ENCODE peak calls at places on chromosomes 11 and 22, in eight cellular contexts. One of them, this sample, is unnamed.

GRCh38 chr22:32531955-32532818 is 57.6 kb downstream of the FBXO7 start:
- DNase-seq in CD8-positive, alpha-beta memory T cell: no peak
- DNase-seq in cardiac muscle cell: peak
- DNase-seq in psoas muscle: peak
- DNase-seq in GM23338: peak
- DNase-seq in AG04449: peak
- DNase-seq in lower lobe of right lung: peak
- DNase-seq in uterus: peak
- DNase-seq in this sample: peak

GRCh38 chr22:39528080-39528661 is 4.4 kb downstream of the RPS19BP1 start:
- DNase-seq in CD8-positive, alpha-beta memory T cell: no peak
- DNase-seq in cardiac muscle cell: no peak
- DNase-seq in psoas muscle: peak
- DNase-seq in GM23338: no peak
- DNase-seq in AG04449: no peak
- DNase-seq in lower lobe of right lung: peak
- DNase-seq in uterus: no peak
- DNase-seq in this sample: no peak

GRCh38 chr11:132347156-132348090 is 977.0 kb downstream of the NTM start:
- DNase-seq in CD8-positive, alpha-beta memory T cell: no peak
- DNase-seq in cardiac muscle cell: no peak
- DNase-seq in psoas muscle: no peak
- DNase-seq in GM23338: peak
- DNase-seq in AG04449: no peak
- DNase-seq in lower lobe of right lung: no peak
- DNase-seq in uterus: no peak
- DNase-seq in this sample: no peak

GRCh38 chr11:11229691-11230090 is 123.4 kb downstream of the CSNK2A3 start:
- DNase-seq in CD8-positive, alpha-beta memory T cell: no peak
- DNase-seq in cardiac muscle cell: no peak
- DNase-seq in psoas muscle: no peak
- DNase-seq in GM23338: no peak
- DNase-seq in AG04449: no peak
- DNase-seq in lower lobe of right lung: no peak
- DNase-seq in uterus: no peak
- DNase-seq in this sample: no peak

GRCh38 chr11:13105237-13105844 is 96.2 kb downstream of the RASSF10 start:
- DNase-seq in CD8-positive, alpha-beta memory T cell: no peak
- DNase-seq in cardiac muscle cell: peak
- DNase-seq in psoas muscle: peak
- DNase-seq in GM23338: no peak
- DNase-seq in AG04449: no peak
- DNase-seq in lower lobe of right lung: no peak
- DNase-seq in uterus: no peak
- DNase-seq in this sample: no peak

GRCh38 chr11:62133328-62134065 is 9.7 kb downstream of the INCENP start:
- DNase-seq in CD8-positive, alpha-beta memory T cell: no peak
- DNase-seq in cardiac muscle cell: no peak
- DNase-seq in psoas muscle: no peak
- DNase-seq in GM23338: no peak
- DNase-seq in AG04449: no peak
- DNase-seq in lower lobe of right lung: no peak
- DNase-seq in uterus: no peak
- DNase-seq in this sample: no peak

GRCh38 chr11:94933225-94934130 is 39.9 kb downstream of the CWC15 start:
- DNase-seq in CD8-positive, alpha-beta memory T cell: no peak
- DNase-seq in cardiac muscle cell: peak
- DNase-seq in psoas muscle: no peak
- DNase-seq in GM23338: no peak
- DNase-seq in AG04449: peak
- DNase-seq in lower lobe of right lung: no peak
- DNase-seq in uterus: peak
- DNase-seq in this sample: no peak

GRCh38 chr11:92332986-92333385 is 108.4 kb downstream of the FAT3 start:
- DNase-seq in CD8-positive, alpha-beta memory T cell: no peak
- DNase-seq in cardiac muscle cell: no peak
- DNase-seq in psoas muscle: no peak
- DNase-seq in GM23338: no peak
- DNase-seq in AG04449: peak
- DNase-seq in lower lobe of right lung: no peak
- DNase-seq in uterus: no peak
- DNase-seq in this sample: no peak

GRCh38 chr11:114168691-114169090 is 109.2 kb downstream of the ZBTB16 start:
- DNase-seq in CD8-positive, alpha-beta memory T cell: no peak
- DNase-seq in cardiac muscle cell: no peak
- DNase-seq in psoas muscle: peak
- DNase-seq in GM23338: no peak
- DNase-seq in AG04449: no peak
- DNase-seq in lower lobe of right lung: no peak
- DNase-seq in uterus: no peak
- DNase-seq in this sample: no peak

GRCh38 chr11:8283510-8284272 is 20.0 kb upstream of the LMO1 start:
- DNase-seq in CD8-positive, alpha-beta memory T cell: no peak
- DNase-seq in cardiac muscle cell: peak
- DNase-seq in psoas muscle: no peak
- DNase-seq in GM23338: peak
- DNase-seq in AG04449: no peak
- DNase-seq in lower lobe of right lung: peak
- DNase-seq in uterus: no peak
- DNase-seq in this sample: no peak

GRCh38 chr11:106152013-106152412 is 74.6 kb downstream of the AASDHPPT start:
- DNase-seq in CD8-positive, alpha-beta memory T cell: no peak
- DNase-seq in cardiac muscle cell: peak
- DNase-seq in psoas muscle: no peak
- DNase-seq in GM23338: peak
- DNase-seq in AG04449: no peak
- DNase-seq in lower lobe of right lung: no peak
- DNase-seq in uterus: no peak
- DNase-seq in this sample: no peak

GRCh38 chr11:8963569-8964323 is 496 bp downstream of the TMEM9B start:
- DNase-seq in CD8-positive, alpha-beta memory T cell: peak
- DNase-seq in cardiac muscle cell: no peak
- DNase-seq in psoas muscle: peak
- DNase-seq in GM23338: peak
- DNase-seq in AG04449: no peak
- DNase-seq in lower lobe of right lung: peak
- DNase-seq in uterus: no peak
- DNase-seq in this sample: peak

GRCh38 chr22:27947461-27947860 is 28.4 kb upstream of the PITPNB start:
- DNase-seq in CD8-positive, alpha-beta memory T cell: no peak
- DNase-seq in cardiac muscle cell: peak
- DNase-seq in psoas muscle: no peak
- DNase-seq in GM23338: no peak
- DNase-seq in AG04449: no peak
- DNase-seq in lower lobe of right lung: no peak
- DNase-seq in uterus: no peak
- DNase-seq in this sample: no peak

GRCh38 chr11:2091786-2092463 is 47.3 kb downstream of the IGF2 start:
- DNase-seq in CD8-positive, alpha-beta memory T cell: no peak
- DNase-seq in cardiac muscle cell: no peak
- DNase-seq in psoas muscle: peak
- DNase-seq in GM23338: no peak
- DNase-seq in AG04449: no peak
- DNase-seq in lower lobe of right lung: peak
- DNase-seq in uterus: no peak
- DNase-seq in this sample: no peak

GRCh38 chr11:132685174-132685611 is 847.1 kb downstream of the OPCML start:
- DNase-seq in CD8-positive, alpha-beta memory T cell: no peak
- DNase-seq in cardiac muscle cell: peak
- DNase-seq in psoas muscle: no peak
- DNase-seq in GM23338: no peak
- DNase-seq in AG04449: peak
- DNase-seq in lower lobe of right lung: no peak
- DNase-seq in uterus: no peak
- DNase-seq in this sample: no peak

GRCh38 chr22:43262990-43263644 is 76.2 kb upstream of the TTLL12 start:
- DNase-seq in CD8-positive, alpha-beta memory T cell: peak
- DNase-seq in cardiac muscle cell: peak
- DNase-seq in psoas muscle: no peak
- DNase-seq in GM23338: no peak
- DNase-seq in AG04449: no peak
- DNase-seq in lower lobe of right lung: no peak
- DNase-seq in uterus: no peak
- DNase-seq in this sample: no peak

GRCh38 chr11:57499983-57500461 is 15.5 kb downstream of the SLC43A1 start:
- DNase-seq in CD8-positive, alpha-beta memory T cell: no peak
- DNase-seq in cardiac muscle cell: no peak
- DNase-seq in psoas muscle: no peak
- DNase-seq in GM23338: no peak
- DNase-seq in AG04449: no peak
- DNase-seq in lower lobe of right lung: no peak
- DNase-seq in uterus: no peak
- DNase-seq in this sample: no peak

GRCh38 chr22:19429950-19430889 is 1.3 kb downstream of the HIRA start:
- DNase-seq in CD8-positive, alpha-beta memory T cell: peak
- DNase-seq in cardiac muscle cell: peak
- DNase-seq in psoas muscle: no peak
- DNase-seq in GM23338: peak
- DNase-seq in AG04449: no peak
- DNase-seq in lower lobe of right lung: peak
- DNase-seq in uterus: no peak
- DNase-seq in this sample: no peak

GRCh38 chr11:61922539-61922938 is 5.2 kb upstream of the RAB3IL1 start:
- DNase-seq in CD8-positive, alpha-beta memory T cell: no peak
- DNase-seq in cardiac muscle cell: peak
- DNase-seq in psoas muscle: peak
- DNase-seq in GM23338: no peak
- DNase-seq in AG04449: no peak
- DNase-seq in lower lobe of right lung: peak
- DNase-seq in uterus: peak
- DNase-seq in this sample: no peak

GRCh38 chr11:57546869-57547518 is 9.6 kb downstream of the SMTNL1 start:
- DNase-seq in CD8-positive, alpha-beta memory T cell: no peak
- DNase-seq in cardiac muscle cell: peak
- DNase-seq in psoas muscle: no peak
- DNase-seq in GM23338: peak
- DNase-seq in AG04449: no peak
- DNase-seq in lower lobe of right lung: no peak
- DNase-seq in uterus: no peak
- DNase-seq in this sample: no peak

GRCh38 chr22:33447733-33448132 is 389.6 kb upstream of the SYN3 start:
- DNase-seq in CD8-positive, alpha-beta memory T cell: no peak
- DNase-seq in cardiac muscle cell: no peak
- DNase-seq in psoas muscle: no peak
- DNase-seq in GM23338: no peak
- DNase-seq in AG04449: no peak
- DNase-seq in lower lobe of right lung: no peak
- DNase-seq in uterus: no peak
- DNase-seq in this sample: no peak

GRCh38 chr11:64340671-64341335 is 799 bp downstream of the CCDC88B start:
- DNase-seq in CD8-positive, alpha-beta memory T cell: peak
- DNase-seq in cardiac muscle cell: no peak
- DNase-seq in psoas muscle: peak
- DNase-seq in GM23338: peak
- DNase-seq in AG04449: no peak
- DNase-seq in lower lobe of right lung: peak
- DNase-seq in uterus: no peak
- DNase-seq in this sample: no peak
- H3K4me3 ChIP-seq in CD8-positive, alpha-beta memory T cell: peak
- H3K4me3 ChIP-seq in cardiac muscle cell: no peak
- H3K4me3 ChIP-seq in psoas muscle: no peak
- H3K4me3 ChIP-seq in GM23338: peak
- H3K4me3 ChIP-seq in AG04449: no peak
- H3K4me3 ChIP-seq in lower lobe of right lung: peak
- H3K4me3 ChIP-seq in uterus: no peak
- H3K4me3 ChIP-seq in this sample: peak

DNA sequence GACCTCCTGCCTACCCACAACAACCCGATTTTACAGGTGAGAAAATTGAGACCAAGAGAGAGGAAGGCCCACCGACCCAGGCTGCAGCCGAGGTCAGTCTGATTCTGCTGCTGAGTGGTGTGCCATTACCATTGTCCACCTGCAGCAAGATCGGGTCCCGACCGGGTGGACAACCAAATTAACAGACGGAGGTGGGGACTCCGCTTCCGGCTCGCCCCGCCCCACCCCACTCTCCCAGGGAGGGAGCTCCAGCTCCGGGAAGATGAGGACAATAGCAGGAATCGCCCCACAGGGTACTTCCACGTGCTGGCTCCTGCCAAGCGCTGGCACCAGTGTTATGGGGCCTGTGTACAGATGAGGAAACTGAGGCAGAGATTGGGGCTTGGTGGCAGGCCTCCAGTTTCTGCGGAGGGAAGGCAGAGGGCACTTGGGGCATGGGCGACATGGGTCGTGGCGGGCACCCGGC is 425 bp upstream of the KDELR3 start:
- DNase-seq in CD8-positive, alpha-beta memory T cell: no peak
- DNase-seq in cardiac muscle cell: no peak
- DNase-seq in psoas muscle: no peak
- DNase-seq in GM23338: peak
- DNase-seq in AG04449: no peak
- DNase-seq in lower lobe of right lung: no peak
- DNase-seq in uterus: no peak
- DNase-seq in this sample: no peak
- H3K4me3 ChIP-seq in CD8-positive, alpha-beta memory T cell: no peak
- H3K4me3 ChIP-seq in cardiac muscle cell: peak
- H3K4me3 ChIP-seq in psoas muscle: peak
- H3K4me3 ChIP-seq in GM23338: peak
- H3K4me3 ChIP-seq in AG04449: peak
- H3K4me3 ChIP-seq in lower lobe of right lung: peak
- H3K4me3 ChIP-seq in uterus: peak
- H3K4me3 ChIP-seq in this sample: peak

GRCh38 chr11:117201906-117202305 is 2.7 kb downstream of the TAGLN start:
- DNase-seq in CD8-positive, alpha-beta memory T cell: no peak
- DNase-seq in cardiac muscle cell: peak
- DNase-seq in psoas muscle: no peak
- DNase-seq in GM23338: no peak
- DNase-seq in AG04449: no peak
- DNase-seq in lower lobe of right lung: no peak
- DNase-seq in uterus: no peak
- DNase-seq in this sample: no peak
- H3K4me3 ChIP-seq in CD8-positive, alpha-beta memory T cell: no peak
- H3K4me3 ChIP-seq in cardiac muscle cell: no peak
- H3K4me3 ChIP-seq in psoas muscle: peak
- H3K4me3 ChIP-seq in GM23338: no peak
- H3K4me3 ChIP-seq in AG04449: peak
- H3K4me3 ChIP-seq in lower lobe of right lung: peak
- H3K4me3 ChIP-seq in uterus: peak
- H3K4me3 ChIP-seq in this sample: no peak

DNA sequence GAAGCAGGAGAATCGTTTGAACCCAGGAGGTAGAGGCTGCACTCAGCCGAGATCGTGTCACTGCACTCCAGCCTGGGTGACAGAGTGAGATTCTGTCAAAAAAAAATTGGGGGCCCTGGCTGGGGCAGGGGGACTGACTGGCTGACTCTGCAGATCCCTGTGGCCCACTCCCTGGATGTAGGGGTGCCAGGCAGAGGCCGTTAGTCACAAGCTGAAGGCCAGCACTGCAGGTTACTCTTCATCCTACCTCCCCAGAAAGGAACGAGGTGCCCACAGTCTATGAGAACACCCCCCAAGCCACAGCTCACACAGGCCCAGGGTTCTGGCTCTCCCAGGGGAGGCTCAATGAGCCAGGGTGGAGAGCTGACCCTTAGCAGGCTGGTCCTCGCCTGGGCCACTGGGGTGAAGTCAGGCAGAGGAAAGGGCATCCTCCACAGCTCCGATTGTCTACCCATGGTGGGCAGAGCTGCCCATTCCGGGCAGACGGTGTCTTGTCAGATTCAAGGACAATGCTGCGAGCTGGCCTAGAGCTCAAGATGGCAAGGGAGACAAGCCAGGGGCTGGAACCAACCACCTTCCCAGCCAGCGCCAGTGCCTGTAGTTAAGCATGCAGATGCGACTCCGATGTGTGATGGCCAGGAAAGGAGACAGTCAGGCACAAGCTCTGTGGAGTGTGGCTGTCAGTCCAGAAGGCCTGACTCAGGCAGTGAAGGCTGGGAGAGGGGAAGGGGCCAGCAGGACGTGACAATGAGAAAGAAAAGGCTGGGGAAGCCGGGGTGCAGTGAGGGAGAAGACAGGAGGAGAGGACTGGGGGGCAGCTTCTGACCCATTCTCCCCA is 12.4 kb downstream of the C11orf24 start:
- DNase-seq in CD8-positive, alpha-beta memory T cell: no peak
- DNase-seq in cardiac muscle cell: no peak
- DNase-seq in psoas muscle: no peak
- DNase-seq in GM23338: no peak
- DNase-seq in AG04449: no peak
- DNase-seq in lower lobe of right lung: no peak
- DNase-seq in uterus: no peak
- DNase-seq in this sample: no peak
- H3K4me3 ChIP-seq in CD8-positive, alpha-beta memory T cell: no peak
- H3K4me3 ChIP-seq in cardiac muscle cell: no peak
- H3K4me3 ChIP-seq in psoas muscle: no peak
- H3K4me3 ChIP-seq in GM23338: no peak
- H3K4me3 ChIP-seq in AG04449: no peak
- H3K4me3 ChIP-seq in lower lobe of right lung: no peak
- H3K4me3 ChIP-seq in uterus: no peak
- H3K4me3 ChIP-seq in this sample: no peak

This sample was measured in iPS DF 6.9.